ENCODE peak calls at places on chromosome 12, in eight cellular contexts. H is adipocyte; T is amniotic stem cell; N is activated CD4-positive, CD25-positive, alpha-beta regulatory T cell treated with anti-CD3 and anti-CD28 coated beads, Interleukin-2, amount 50 U/mL, for 16 hours; G is epithelial cell of esophagus; M is ELR; Y is GDM1; P is COLO829. W is an unnamed sample.
A peak's percentile ranks its signal among the peaks of the same experiment; 100 is the strongest.

GRCh38 chr12:7907009-7907408 is 29.0 kb downstream of the SLC2A3 start:
- DNase-seq in G (peak; percentile 42), T (no peak), M (peak; percentile 62), N (no peak), H (peak; percentile 19), P (peak; percentile 56), Y (no peak), W (no peak)

GRCh38 chr12:69062838-69063237 is 129.9 kb upstream of the CPM start:
- DNase-seq in G (no peak), Y (no peak), H (no peak), T (no peak), N (no peak), M (no peak), P (no peak), W (no peak)

GRCh38 chr12:51246254-51246853 is 7.7 kb downstream of the DAZAP2 start:
- DNase-seq in G (no peak), H (no peak), P (no peak), Y (peak; percentile 91), T (no peak), N (no peak), M (peak; percentile 77), W (no peak)

GRCh38 chr12:47811581-47812484 is 7.9 kb downstream of the HDAC7 start:
- DNase-seq in P (no peak), G (peak; percentile 65), H (peak; percentile 72), Y (no peak), N (no peak), T (peak; percentile 42), M (peak; percentile 89), W (peak; percentile 73)

GRCh38 chr12:113097716-113098427 is 37.7 kb downstream of the RASAL1 start:
- DNase-seq in T (no peak), M (peak; percentile 13), H (peak; percentile 8), Y (no peak), G (no peak), N (no peak), P (peak; percentile 34), W (no peak)

GRCh38 chr12:92439397-92439779 is 263.4 kb upstream of the PLEKHG7 start:
- DNase-seq in N (no peak), Y (no peak), T (peak; percentile 36), H (peak; percentile 88), G (peak; percentile 88), P (peak; percentile 63), M (peak; percentile 27), W (no peak)

GRCh38 chr12:41486718-41487117 is 298.6 kb downstream of the PDZRN4 start:
- DNase-seq in G (peak; percentile 15), Y (no peak), H (no peak), P (no peak), T (no peak), N (no peak), M (peak; percentile 58), W (no peak)

GRCh38 chr12:110619534-110619953 is 5.6 kb downstream of the TCTN1 start:
- DNase-seq in T (no peak), Y (no peak), N (no peak), M (peak; percentile 20), G (no peak), H (no peak), P (no peak), W (no peak)

GRCh38 chr12:121799842-121800693 is 3.7 kb upstream of the SETD1B start:
- DNase-seq in M (peak; percentile 91), T (peak; percentile 76), H (peak; percentile 92), P (peak; percentile 57), G (peak; percentile 95), N (peak; percentile 52), Y (peak; percentile 52), W (peak; percentile 93)

GRCh38 chr12:47797432-47797831 is 22.3 kb downstream of the HDAC7 start:
- DNase-seq in M (peak; percentile 39), N (no peak), T (no peak), H (no peak), G (no peak), P (no peak), Y (no peak), W (no peak)

GRCh38 chr12:27732281-27732680 is 21.6 kb downstream of the MRPS35 start:
- DNase-seq in Y (no peak), H (no peak), G (peak; percentile 39), N (no peak), M (peak; percentile 28), P (no peak), T (no peak), W (no peak)

GRCh38 chr12:74725154-74725553 is 187.5 kb downstream of the ATXN7L3B start:
- DNase-seq in T (peak; percentile 29), M (peak; percentile 35), G (no peak), N (no peak), H (peak; percentile 73), Y (no peak), P (no peak), W (no peak)

GRCh38 chr12:6452245-6452731 is 446 bp downstream of the TAPBPL start:
- DNase-seq in Y (no peak), H (no peak), P (no peak), M (peak; percentile 40), G (no peak), N (no peak), T (no peak), W (no peak)

GRCh38 chr12:28893365-28893764 is 255.7 kb upstream of the FAR2 start:
- DNase-seq in Y (no peak), T (no peak), H (peak; percentile 80), P (no peak), G (no peak), N (no peak), M (no peak), W (no peak)

GRCh38 chr12:108647199-108647935 is 13.7 kb upstream of the SELPLG start:
- DNase-seq in P (no peak), Y (no peak), G (no peak), H (no peak), N (no peak), M (no peak), T (no peak), W (no peak)

GRCh38 chr12:102756564-102756963 is 160.5 kb downstream of the PAH start:
- DNase-seq in Y (no peak), H (no peak), N (no peak), G (no peak), T (no peak), P (no peak), M (no peak), W (no peak)

GRCh38 chr12:124026755-124027745 is 54.0 kb downstream of the ZNF664 start:
- DNase-seq in N (no peak), G (peak; percentile 75), Y (no peak), P (peak; percentile 62), M (peak; percentile 84), H (peak; percentile 74), T (peak; percentile 77), W (no peak)

GRCh38 chr12:20798561-20798960 is 11.9 kb upstream of the SLCO1B3 start:
- DNase-seq in N (no peak), H (peak; percentile 57), G (peak; percentile 17), Y (no peak), P (peak; percentile 3), T (no peak), M (peak; percentile 4), W (no peak)

W was measured in ureter.